ENCODE peak calls at places on chromosome 3, in five cellular contexts. U, W, L, J and S are unnamed samples.

GRCh38 chr3:123161167-123161566 is 40.6 kb upstream of the SEC22A start:
- DNase-seq in L (no peak), J (no peak), W (no peak), U (no peak), S (no peak)

GRCh38 chr3:52398670-52399081 is 46.2 kb downstream of the SEMA3G start:
- DNase-seq in L (no peak), U (no peak), W (no peak), J (no peak), S (no peak)

GRCh38 chr3:139627759-139628158 is 50.0 kb downstream of the NMNAT3 start:
- DNase-seq in U (no peak), L (no peak), J (no peak), W (no peak), S (no peak)

GRCh38 chr3:188916934-188917391 is 254.8 kb upstream of the TPRG1 start:
- DNase-seq in L (no peak), W (no peak), U (no peak), J (no peak), S (peak)

GRCh38 chr3:165751654-165752053 is 85.6 kb downstream of the BCHE start:
- DNase-seq in L (no peak), J (no peak), U (no peak), W (no peak), S (no peak)

GRCh38 chr3:35064761-35065160 is 574.6 kb upstream of the ARPP21 start:
- DNase-seq in J (no peak), U (no peak), L (no peak), W (no peak), S (no peak)

GRCh38 chr3:126128504-126129407 is 44.8 kb upstream of the SLC41A3 start:
- DNase-seq in W (no peak), J (no peak), L (no peak), U (no peak), S (no peak)

GRCh38 chr3:126998320-126998719 is 15.4 kb downstream of the PLXNA1 start:
- DNase-seq in J (no peak), U (no peak), L (no peak), W (no peak), S (no peak)

GRCh38 chr3:49930922-49931321 is 1.3 kb upstream of the MON1A start:
- DNase-seq in L (no peak), U (no peak), W (no peak), J (no peak), S (peak)